ENCODE peak calls at places on chromosomes 13 and 19, in nine cellular contexts. K is activated CD8-positive, alpha-beta memory T cell treated with anti-CD3 and anti-CD28 coated beads, Interleukin-2, amount 50 U/mL, for 48 hours; U is GM12891; G is EL; R is stimulated activated CD8-positive, alpha-beta memory T cell treated with anti-CD3 and anti-CD28 coated beads, Interleukin-4, amount 100 ng/mL, for 1 hour; Y is left colon; E is AG09319; L is H54; O is activated naive CD8-positive, alpha-beta T cell treated with anti-CD3 and anti-CD28 coated beads for 36 hours. B is an unnamed sample.

GRCh38 chr19:55858401-55858800 is 22.1 kb downstream of the NLRP4 start:
- DNase-seq in G (no peak), E (no peak), U (no peak), R (no peak), L (no peak), K (no peak), Y (no peak), O (no peak), B (no peak)

GRCh38 chr13:76621726-76622125 is 264.5 kb downstream of the KCTD12 start:
- DNase-seq in E (no peak), K (no peak), Y (no peak), G (no peak), U (no peak), R (no peak), L (no peak), O (no peak), B (no peak)

GRCh38 chr13:111422352-111422751 is 101.9 kb downstream of the TEX29 start:
- DNase-seq in R (no peak), O (no peak), G (no peak), K (no peak), L (no peak), Y (no peak), E (no peak), U (no peak), B (no peak)

GRCh38 chr13:98216135-98216565 is 39.1 kb upstream of the RNF113B start:
- DNase-seq in R (no peak), E (no peak), K (no peak), Y (no peak), U (no peak), L (peak; percentile 97), G (peak; percentile 92), O (no peak), B (peak; percentile 62)

GRCh38 chr19:30535011-30535410 is 162.8 kb downstream of the ZNF536 start:
- DNase-seq in L (no peak), G (no peak), Y (no peak), U (no peak), R (no peak), K (no peak), E (no peak), O (no peak), B (no peak)

GRCh38 chr19:47322048-47322447 is 9.9 kb upstream of the C5AR2 start:
- DNase-seq in Y (no peak), O (no peak), E (no peak), G (no peak), K (no peak), R (no peak), U (no peak), L (no peak), B (no peak)

GRCh38 chr13:96475103-96475502 is 385.2 kb downstream of the HS6ST3 start:
- DNase-seq in E (no peak), G (no peak), L (no peak), O (no peak), Y (no peak), K (no peak), U (no peak), R (no peak), B (no peak)

GRCh38 chr19:23318143-23318542 is 67.9 kb upstream of the ZNF724 start:
- DNase-seq in R (no peak), G (peak; percentile 15), Y (no peak), O (peak; percentile 2), L (no peak), K (no peak), E (no peak), U (no peak), B (no peak)

GRCh38 chr13:34019870-34020269 is 201.9 kb downstream of the RFC3 start:
- DNase-seq in K (no peak), G (no peak), L (no peak), R (no peak), E (no peak), O (no peak), Y (peak; percentile 41), U (no peak), B (no peak)

GRCh38 chr13:106619688-106620555 is 52.0 kb upstream of the ARGLU1 start:
- DNase-seq in G (peak; percentile 57), L (peak; percentile 75), K (no peak), O (no peak), Y (no peak), E (peak; percentile 3), R (no peak), U (peak; percentile 24), B (peak; percentile 23)

GRCh38 chr13:38350114-38350617 is 515 bp downstream of the UFM1 start:
- DNase-seq in R (peak; percentile 22), K (peak; percentile 79), G (peak; percentile 49), O (peak; percentile 58), L (peak; percentile 5), E (peak; percentile 19), U (no peak), Y (peak; percentile 75), B (no peak)

GRCh38 chr19:27738569-27739193 is 1474.3 kb downstream of the UQCRFS1 start:
- DNase-seq in U (no peak), L (no peak), K (no peak), R (no peak), O (no peak), G (no peak), E (no peak), Y (no peak), B (no peak)

GRCh38 chr13:91722267-91722884 is 324.0 kb downstream of the GPC5 start:
- DNase-seq in E (no peak), U (no peak), L (peak; percentile 4), R (no peak), O (no peak), G (no peak), Y (no peak), K (no peak), B (no peak)

GRCh38 chr19:18284710-18285430 is 3.4 kb upstream of the JUND start:
- DNase-seq in Y (no peak), L (no peak), E (no peak), U (no peak), K (peak; percentile 82), G (no peak), O (peak; percentile 77), R (no peak), B (no peak)

GRCh38 chr13:98300956-98301641 is 124.0 kb upstream of the RNF113B start:
- DNase-seq in E (peak; percentile 14), Y (no peak), U (no peak), G (peak; percentile 61), L (no peak), K (no peak), R (no peak), O (no peak), B (peak; percentile 49)

GRCh38 chr19:45477713-45478453 is 10.1 kb downstream of the FOSB start:
- DNase-seq in U (no peak), G (no peak), K (no peak), E (no peak), Y (no peak), O (peak; percentile 41), L (no peak), R (no peak), B (no peak)

GRCh38 chr13:51494151-51494550 is 41.3 kb upstream of the INTS6 start:
- DNase-seq in O (no peak), K (no peak), E (no peak), G (peak; percentile 47), R (no peak), Y (no peak), L (no peak), U (no peak), B (no peak)

GRCh38 chr19:16051254-16052025 is 24.9 kb upstream of the TPM4 start:
- DNase-seq in E (no peak), O (peak; percentile 59), L (no peak), R (no peak), U (no peak), G (peak; percentile 22), Y (no peak), K (no peak), B (no peak)

GRCh38 chr19:47227347-47228167 is 3.4 kb downstream of the BBC3 start:
- DNase-seq in Y (peak; percentile 95), O (peak; percentile 67), R (no peak), U (no peak), E (peak; percentile 93), L (peak; percentile 78), K (peak; percentile 76), G (peak; percentile 98), B (no peak)

GRCh38 chr19:12779162-12779993 is 4.0 kb upstream of the HOOK2 start:
- DNase-seq in L (no peak), Y (peak; percentile 54), E (peak; percentile 49), R (no peak), O (no peak), K (peak; percentile 62), G (peak; percentile 74), U (no peak), B (no peak)

GRCh38 chr19:35241417-35241816 is 7.4 kb upstream of the LSR start:
- DNase-seq in R (no peak), Y (no peak), L (no peak), E (no peak), K (no peak), O (no peak), U (no peak), G (no peak), B (no peak)